ENCODE peak calls at places on chromosomes 4 and X, in four cellular contexts. F, W, D and Q are unnamed samples.

GRCh38 chrX:41823402-41823801 is 99.4 kb downstream of the GPR82 start:
- DNase-seq in D (no peak), F (no peak), W (no peak), Q (no peak)

GRCh38 chrX:130497531-130497930 is 95.7 kb downstream of the RBMX2 start:
- DNase-seq in F (no peak), D (no peak), W (no peak), Q (no peak)

GRCh38 chr4:113810906-113811305 is 49.4 kb upstream of the CAMK2D start:
- DNase-seq in F (no peak), W (no peak), D (no peak), Q (no peak)

GRCh38 chr4:1291996-1292702 is 2.5 kb downstream of the MAEA start:
- DNase-seq in F (no peak), D (no peak), W (no peak), Q (no peak)

GRCh38 chr4:68361146-68361589 is 11.3 kb upstream of the YTHDC1 start:
- DNase-seq in D (no peak), W (no peak), F (no peak), Q (no peak)

GRCh38 chrX:117838581-117839331 is 277.9 kb downstream of the KLHL13 start:
- DNase-seq in D (no peak), W (no peak), F (no peak), Q (no peak)

GRCh38 chrX:152844256-152844655 is 13.4 kb downstream of the NSDHL start:
- DNase-seq in D (no peak), F (peak), W (no peak), Q (no peak)

GRCh38 chr4:150316332-150317205 is 238.3 kb downstream of the DCLK2 start:
- DNase-seq in D (no peak), F (no peak), W (no peak), Q (no peak)

GRCh38 chr4:14787894-14788293 is 214.4 kb upstream of the CPEB2 start:
- DNase-seq in W (no peak), F (no peak), D (no peak), Q (no peak)

GRCh38 chrX:57915680-57916079 is 5.4 kb upstream of the ZXDA start:
- DNase-seq in D (no peak), F (no peak), W (no peak), Q (no peak)

GRCh38 chr4:123832173-123833026 is 435.8 kb downstream of the SPRY1 start:
- DNase-seq in F (no peak), D (no peak), W (no peak), Q (no peak)

GRCh38 chr4:70855464-70855863 is 15.8 kb upstream of the GRSF1 start:
- DNase-seq in F (no peak), W (no peak), D (no peak), Q (no peak)

GRCh38 chr4:107453231-107453630 is 266.8 kb downstream of the PAPSS1 start:
- DNase-seq in W (no peak), F (no peak), D (no peak), Q (no peak)

GRCh38 chr4:8580321-8581093 is at the start of gene GPR78:
- DNase-seq in D (peak), F (peak), W (peak), Q (peak)

GRCh38 chrX:13126785-13127184 is 82.4 kb upstream of the FAM9C start:
- DNase-seq in F (no peak), D (no peak), W (no peak), Q (no peak)

GRCh38 chr4:143273170-143273917 is 63.3 kb upstream of the GAB1 start:
- DNase-seq in W (no peak), F (no peak), D (no peak), Q (no peak)

GRCh38 chr4:181690498-181690897 is 552.7 kb upstream of the TENM3 start:
- DNase-seq in W (no peak), D (no peak), F (no peak), Q (no peak)

GRCh38 chrX:119573840-119574393 is 446 bp upstream of the UBE2A start:
- DNase-seq in F (no peak), W (peak), D (no peak), Q (no peak)

GRCh38 chrX:115459883-115460564 is 101.0 kb upstream of the PLS3 start:
- DNase-seq in D (no peak), F (no peak), W (no peak), Q (no peak)

GRCh38 chr4:13642576-13642975 is 15.1 kb upstream of the BOD1L1 start:
- DNase-seq in D (no peak), W (no peak), F (no peak), Q (no peak)

GRCh38 chrX:136608295-136608933 is 39.5 kb upstream of the CD40LG start:
- DNase-seq in W (peak), F (peak), D (peak), Q (peak)

GRCh38 chrX:108312938-108313337 is 125.3 kb downstream of the COL4A6 start:
- DNase-seq in W (no peak), D (peak), F (peak), Q (no peak)

GRCh38 chr4:183130328-183131155 is 31.5 kb downstream of the WWC2 start:
- DNase-seq in F (no peak), D (no peak), W (no peak), Q (no peak)

GRCh38 chrX:10352536-10352935 is 195.8 kb downstream of the CLCN4 start:
- DNase-seq in W (no peak), D (no peak), F (no peak), Q (no peak)

GRCh38 chrX:134622056-134622812 is 36.0 kb downstream of the PLAC1 start:
- DNase-seq in W (peak), F (no peak), D (no peak), Q (no peak)

DNA sequence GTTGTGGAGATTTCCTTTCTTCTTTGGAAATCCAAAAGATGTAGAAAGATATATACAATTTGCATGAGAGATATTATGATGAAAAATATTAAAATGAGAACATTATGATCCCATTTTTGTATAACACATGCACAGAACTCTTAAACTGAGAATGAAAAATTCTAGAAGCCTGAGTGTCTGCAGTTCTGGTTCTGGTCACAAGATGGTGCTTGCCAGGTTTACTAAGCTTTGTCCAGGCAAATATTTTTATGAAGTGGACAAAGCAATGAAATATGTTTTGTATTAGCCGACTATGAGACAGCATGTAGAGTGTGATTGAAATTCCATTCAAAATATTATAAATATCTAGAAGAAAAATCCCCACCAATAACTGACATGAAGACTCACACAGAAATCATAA is 2.2 kb downstream of the PWWP3B start:
- DNase-seq in D (no peak), F (no peak), W (no peak), Q (no peak)
- TF ChIP-seq CTCF in D (peak), F (peak), W (no peak), Q (peak)

GRCh38 chrX:139816204-139816603 is 108.2 kb upstream of the MCF2 start:
- DNase-seq in F (no peak), D (no peak), W (no peak), Q (no peak)
- TF ChIP-seq CTCF in F (no peak), D (no peak), W (no peak), Q (no peak)

DNA sequence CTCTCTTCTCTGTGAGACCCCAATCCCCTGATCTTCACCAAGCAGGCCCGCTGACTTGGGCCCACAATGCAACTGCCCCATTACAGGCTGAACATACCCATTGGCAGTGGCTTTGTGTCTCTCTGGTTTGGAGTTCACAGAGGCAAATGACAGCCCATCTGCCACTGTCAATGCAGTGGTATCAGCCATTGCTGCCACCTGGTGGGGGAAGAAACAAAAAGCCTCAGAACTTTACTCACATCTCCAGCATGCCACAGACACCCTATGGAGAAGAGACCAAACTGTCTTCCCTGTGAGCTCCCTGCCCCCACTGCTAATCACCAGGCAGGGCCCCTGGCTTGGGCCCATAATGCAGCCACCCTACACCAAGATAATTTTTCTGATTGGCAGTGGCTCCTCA is 729.3 kb upstream of the ACTRT1 start:
- DNase-seq in D (no peak), W (peak), F (peak), Q (no peak)
- TF ChIP-seq CTCF in D (no peak), W (peak), F (peak), Q (no peak)

DNA sequence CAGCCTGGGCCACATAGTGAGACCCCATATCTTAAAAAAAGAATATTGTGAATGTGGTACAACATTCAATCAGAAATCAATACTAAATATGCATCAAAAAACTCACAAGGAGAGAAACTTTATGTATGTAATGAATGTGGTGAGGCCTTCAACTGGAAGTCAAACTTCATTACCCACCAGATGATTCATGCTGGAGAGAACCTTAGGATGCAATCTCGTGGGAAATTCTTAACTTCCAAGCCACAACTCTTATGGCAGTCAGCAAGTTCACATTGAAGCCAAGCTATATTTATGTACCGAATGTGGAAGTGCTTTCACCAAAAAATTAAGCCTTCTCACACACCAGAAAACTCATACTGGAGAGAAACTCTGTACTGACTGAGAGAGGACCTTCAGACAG is 84.5 kb upstream of the UXT start:
- DNase-seq in D (no peak), F (no peak), W (no peak), Q (no peak)
- TF ChIP-seq CTCF in D (no peak), F (no peak), W (no peak), Q (no peak)

GRCh38 chr4:55444822-55445221 is 49.1 kb downstream of the TMEM165 start:
- DNase-seq in D (no peak), F (peak), W (no peak), Q (no peak)
- TF ChIP-seq CTCF in D (no peak), F (peak), W (no peak), Q (no peak)

GRCh38 chrX:21408776-21409175 is 34.6 kb downstream of the CNKSR2 start:
- DNase-seq in D (no peak), W (no peak), F (no peak), Q (no peak)
- TF ChIP-seq CTCF in D (no peak), W (no peak), F (no peak), Q (no peak)

DNA sequence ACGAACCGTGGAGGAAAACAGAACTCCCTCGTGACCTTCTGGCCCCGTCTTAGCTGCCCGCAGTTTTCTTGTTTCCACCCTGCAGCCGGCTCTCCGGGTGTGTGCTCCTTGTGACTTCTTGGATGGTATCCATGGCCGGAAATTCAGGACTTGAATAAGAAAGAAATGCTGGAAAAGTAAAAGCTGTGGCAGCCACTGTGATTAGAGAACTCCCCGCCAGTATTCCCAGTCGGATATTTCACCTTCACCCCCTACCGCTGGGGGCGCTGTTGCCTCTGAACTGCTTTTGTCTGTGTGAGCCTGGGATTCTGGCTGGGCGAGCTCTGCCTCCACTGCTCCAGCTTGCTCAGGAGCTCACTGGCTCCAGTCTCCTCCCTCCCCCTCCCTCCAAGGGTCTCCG is 41.5 kb upstream of the CYP4V2 start:
- DNase-seq in D (no peak), W (peak), F (peak), Q (no peak)
- TF ChIP-seq CTCF in D (peak), W (peak), F (peak), Q (peak)

GRCh38 chrX:84188320-84188834 is 378 bp upstream of the RPS6KA6 start:
- DNase-seq in W (peak), D (peak), F (peak), Q (peak)

GRCh38 chrX:84192006-84192405 is 4.0 kb upstream of the RPS6KA6 start:
- DNase-seq in D (no peak), W (no peak), F (no peak), Q (no peak)

GRCh38 chrX:84186603-84187358 is 1.2 kb downstream of the RPS6KA6 start:
- DNase-seq in W (peak), F (no peak), D (no peak), Q (no peak)

GRCh38 chrX:84189125-84189524 is 1.1 kb upstream of the RPS6KA6 start:
- DNase-seq in F (no peak), D (no peak), W (no peak), Q (no peak)

GRCh38 chrX:84187501-84188319 is at the start of gene RPS6KA6:
- DNase-seq in W (peak), D (peak), F (peak), Q (peak)
- TF ChIP-seq CTCF in W (no peak), D (no peak), F (no peak), Q (no peak)

GRCh38 chr4:3220586-3221494 is 28.1 kb upstream of the MSANTD1 start:
- DNase-seq in F (no peak), W (no peak), D (peak), Q (no peak)

GRCh38 chr4:3217771-3218170 is 31.2 kb upstream of the MSANTD1 start:
- DNase-seq in W (no peak), F (no peak), D (peak), Q (no peak)

GRCh38 chr4:3218824-3219760 is 29.9 kb upstream of the MSANTD1 start:
- DNase-seq in W (no peak), D (peak), F (peak), Q (no peak)

GRCh38 chr4:3221996-3222395 is 27.0 kb upstream of the MSANTD1 start:
- DNase-seq in F (no peak), W (no peak), D (peak), Q (peak)

DNA sequence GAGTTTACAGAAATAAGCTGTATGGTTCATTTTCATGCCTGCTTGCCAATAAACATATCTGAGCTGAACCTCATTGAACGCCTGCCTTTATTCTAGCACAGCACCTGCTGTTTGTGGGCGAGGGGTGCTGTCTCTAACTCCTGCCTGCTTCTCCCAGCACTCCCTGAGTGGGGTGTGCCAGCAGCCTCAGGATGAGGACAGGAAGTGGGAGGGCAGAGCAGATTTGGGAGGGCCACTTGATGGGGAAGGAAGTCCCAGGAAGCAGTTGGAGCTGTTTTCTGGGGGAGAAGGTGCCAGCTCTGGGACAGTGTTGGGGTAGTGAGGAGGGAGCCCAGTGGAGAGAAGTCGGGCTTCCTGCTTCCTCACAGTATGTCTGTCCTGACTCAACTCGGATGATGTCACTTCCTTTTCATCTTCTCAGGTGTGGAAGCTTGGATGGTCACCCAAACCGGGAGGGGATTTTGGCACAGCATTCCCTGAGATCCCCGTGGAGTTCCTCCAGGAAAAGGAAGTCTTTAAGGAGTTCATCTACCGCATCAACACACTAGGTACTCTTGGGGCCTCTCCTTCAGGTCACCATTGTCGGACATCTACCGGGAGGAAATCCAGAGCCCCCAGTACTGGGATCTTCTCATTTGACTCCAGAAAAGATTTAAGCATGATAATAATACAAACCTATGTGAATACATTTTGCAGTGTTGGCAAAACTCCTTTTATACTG is 29.0 kb upstream of the MSANTD1 start:
- DNase-seq in D (peak), W (no peak), F (no peak), Q (no peak)
- TF ChIP-seq CTCF in D (no peak), W (no peak), F (no peak), Q (no peak)